ENCODE peak calls at places on chromosomes 5 and 9, in seven cellular contexts. M is H9, X is lower lobe of right lung, U is GM12891, S is activated T-cell treated with anti-CD3 and anti-CD28 coated beads for 1 hour, E is ovary, D is HTR-8/SVneo. T is an unnamed sample.

GRCh38 chr5:77230727-77231469 is 20.4 kb downstream of the PDE8B start:
- DNase-seq in E (no peak), X (no peak), U (no peak), D (no peak), M (no peak), S (no peak), T (peak)

GRCh38 chr5:132800545-132800944 is 12.6 kb upstream of the SOWAHA start:
- DNase-seq in X (no peak), E (no peak), M (no peak), U (no peak), S (no peak), D (no peak), T (no peak)

GRCh38 chr9:87195306-87195705 is 248.0 kb upstream of the GAS1 start:
- DNase-seq in E (no peak), S (no peak), X (no peak), M (no peak), U (no peak), D (no peak), T (no peak)

GRCh38 chr5:11306365-11306764 is 545.3 kb upstream of the DAP start:
- DNase-seq in M (no peak), S (no peak), D (no peak), X (no peak), U (no peak), E (no peak), T (no peak)

GRCh38 chr9:72817413-72817812 is 135.4 kb downstream of the ALDH1A1 start:
- DNase-seq in S (no peak), U (no peak), D (no peak), E (no peak), X (no peak), M (no peak), T (no peak)

GRCh38 chr5:89470658-89471057 is 587.7 kb upstream of the MEF2C start:
- DNase-seq in U (no peak), E (no peak), S (no peak), M (no peak), X (no peak), D (no peak), T (no peak)

GRCh38 chr5:169941542-169941941 is 38.8 kb downstream of the INSYN2B start:
- DNase-seq in X (no peak), D (no peak), S (no peak), U (no peak), E (no peak), M (no peak), T (no peak)

GRCh38 chr5:14608169-14608568 is 26.6 kb downstream of the OTULINL start:
- DNase-seq in E (no peak), M (no peak), U (no peak), D (no peak), X (no peak), S (no peak), T (no peak)

GRCh38 chr9:35476596-35476995 is 13.3 kb upstream of the RUSC2 start:
- DNase-seq in U (no peak), M (peak), X (no peak), D (no peak), S (no peak), E (no peak), T (no peak)

GRCh38 chr9:32351845-32352244 is 32.6 kb upstream of the ACO1 start:
- DNase-seq in U (no peak), S (no peak), E (no peak), D (no peak), M (peak), X (no peak), T (no peak)

GRCh38 chr9:129317179-129318011 is 139.3 kb upstream of the IER5L start:
- DNase-seq in D (no peak), S (no peak), M (no peak), E (peak), U (no peak), X (no peak), T (no peak)

GRCh38 chr9:110065527-110065926 is 142.4 kb downstream of the C9orf152 start:
- DNase-seq in M (no peak), X (no peak), U (no peak), D (no peak), S (no peak), E (no peak), T (no peak)

GRCh38 chr9:123314617-123315016 is 41.4 kb upstream of the CRB2 start:
- DNase-seq in M (no peak), X (no peak), E (no peak), S (no peak), D (no peak), U (no peak), T (no peak)

GRCh38 chr5:80711938-80712337 is 57.2 kb upstream of the DHFR start:
- DNase-seq in D (peak), M (peak), X (no peak), E (no peak), U (no peak), S (no peak), T (peak)

GRCh38 chr9:128494108-128494742 is 10.3 kb upstream of the GLE1 start:
- DNase-seq in X (peak), M (no peak), D (no peak), S (no peak), U (no peak), E (peak), T (no peak)

GRCh38 chr5:39542511-39542910 is 117.7 kb upstream of the DAB2 start:
- DNase-seq in D (no peak), S (no peak), M (no peak), U (no peak), E (no peak), X (no peak), T (no peak)

GRCh38 chr9:78292026-78292425 is 4.9 kb upstream of the PSAT1 start:
- DNase-seq in U (no peak), E (no peak), M (no peak), D (no peak), X (no peak), S (no peak), T (no peak)

GRCh38 chr5:87393331-87393730 is 19.4 kb downstream of the CCNH start:
- DNase-seq in U (no peak), S (no peak), M (no peak), E (no peak), D (peak), X (no peak), T (peak)

GRCh38 chr9:132651259-132651658 is 18.5 kb downstream of the DDX31 start:
- DNase-seq in U (no peak), D (no peak), S (no peak), X (no peak), M (no peak), E (no peak), T (peak)

GRCh38 chr9:134624827-134625181 is 16.8 kb upstream of the COL5A1 start:
- DNase-seq in M (peak), X (no peak), U (no peak), D (peak), E (no peak), S (no peak), T (peak)

GRCh38 chr5:113199122-113199905 is 222.7 kb downstream of the DCP2 start:
- DNase-seq in M (no peak), D (no peak), U (no peak), E (no peak), X (no peak), S (no peak), T (peak)

T was measured in LHCN-M2.